ENCODE peak calls at places on chromosome 22, in ten cellular contexts. R is NCI-H1092 treated with DMSO at 0.1 percent for 48 hours; I is substantia nigra; S is NCI-H774; H is stomach; A is stimulated activated CD4-positive, alpha-beta T cell treated with anti-CD3 and anti-CD28 coated beads, Interleukin-2, amount 100 ng/mL, for 48 hours; F is AML-193; W is NCI-H1105; U is Daoy; M is NCI-H345. G is an unnamed sample.

GRCh38 chr22:26273011-26273675 is 103.9 kb downstream of the SEZ6L start:
- DNase-seq in M (peak), S (no peak), I (peak), R (peak), U (no peak), A (no peak), F (no peak), W (peak), H (no peak), G (no peak)

GRCh38 chr22:32842486-32842885 is 41.0 kb downstream of the TIMP3 start:
- DNase-seq in F (no peak), W (no peak), I (no peak), H (no peak), S (no peak), M (no peak), U (peak), A (no peak), R (no peak), G (peak)

GRCh38 chr22:41524283-41524682 is 20.0 kb downstream of the POLR3H start:
- DNase-seq in W (no peak), I (no peak), H (peak), S (no peak), U (no peak), R (no peak), F (no peak), M (no peak), A (no peak), G (no peak)

GRCh38 chr22:35051791-35052190 is 14.2 kb upstream of the ISX start:
- DNase-seq in M (no peak), S (no peak), U (no peak), R (no peak), F (no peak), H (no peak), W (no peak), A (no peak), I (no peak), G (no peak)

GRCh38 chr22:47316020-47316419 is 553.6 kb downstream of the TBC1D22A start:
- DNase-seq in R (no peak), U (no peak), F (no peak), W (peak), S (no peak), H (no peak), A (no peak), M (peak), I (no peak), G (no peak)

GRCh38 chr22:46070722-46071450 is 79.4 kb upstream of the PPARA start:
- DNase-seq in F (peak), A (peak), W (peak), H (peak), U (peak), I (no peak), S (peak), M (peak), R (no peak), G (no peak)

GRCh38 chr22:38412435-38413084 is 42.4 kb downstream of the KCNJ4 start:
- DNase-seq in F (no peak), H (no peak), M (peak), U (no peak), S (no peak), A (peak), W (no peak), R (no peak), I (no peak), G (no peak)

GRCh38 chr22:46528121-46528610 is 9.3 kb downstream of the CELSR1 start:
- DNase-seq in S (no peak), H (no peak), U (peak), F (peak), I (no peak), M (peak), R (no peak), W (no peak), A (no peak), G (peak)

GRCh38 chr22:39232246-39232645 is 12.5 kb downstream of the PDGFB start:
- DNase-seq in R (no peak), M (no peak), U (no peak), F (no peak), S (no peak), H (no peak), A (no peak), I (no peak), W (no peak), G (no peak)

GRCh38 chr22:33391298-33391697 is 333.1 kb upstream of the SYN3 start:
- DNase-seq in W (no peak), A (no peak), F (no peak), I (no peak), M (no peak), S (no peak), R (no peak), U (no peak), H (no peak), G (no peak)

GRCh38 chr22:27438271-27438980 is 363.1 kb downstream of the MN1 start:
- DNase-seq in I (peak), S (no peak), R (peak), H (peak), W (peak), A (no peak), U (no peak), F (no peak), M (peak), G (peak)

GRCh38 chr22:36862251-36863242 is 1.7 kb downstream of the NCF4 start:
- DNase-seq in A (no peak), F (peak), U (no peak), S (no peak), R (no peak), W (no peak), I (peak), M (no peak), H (peak), G (no peak)

GRCh38 chr22:42399315-42400271 is 32.6 kb downstream of the NFAM1 start:
- DNase-seq in F (no peak), I (peak), W (peak), U (peak), R (peak), M (peak), H (peak), S (peak), A (no peak), G (peak)

GRCh38 chr22:42656578-42656977 is 7.4 kb upstream of the CYB5R3 start:
- DNase-seq in U (no peak), F (no peak), H (no peak), I (no peak), S (no peak), W (no peak), R (no peak), A (no peak), M (no peak), G (no peak)

GRCh38 chr22:35333220-35333619 is 33.5 kb downstream of the TOM1 start:
- DNase-seq in I (no peak), A (no peak), H (no peak), S (no peak), U (no peak), F (no peak), M (no peak), R (no peak), W (no peak), G (no peak)

GRCh38 chr22:42682113-42682851 is 33.1 kb upstream of the CYB5R3 start:
- DNase-seq in F (no peak), R (peak), S (no peak), U (no peak), M (no peak), W (no peak), A (no peak), H (no peak), I (no peak), G (no peak)

GRCh38 chr22:35037089-35037488 is 28.9 kb upstream of the ISX start:
- DNase-seq in R (no peak), W (no peak), M (no peak), H (no peak), F (peak), S (no peak), A (no peak), U (no peak), I (no peak), G (no peak)

GRCh38 chr22:44691796-44692661 is 10.0 kb upstream of the PRR5 start:
- DNase-seq in M (no peak), F (no peak), W (no peak), S (no peak), U (no peak), R (no peak), I (no peak), H (no peak), A (no peak), G (no peak)

GRCh38 chr22:30078320-30079311 is 1.6 kb upstream of the HORMAD2 start:
- DNase-seq in S (no peak), F (no peak), A (peak), H (no peak), M (peak), W (no peak), U (no peak), I (no peak), R (no peak), G (no peak)

GRCh38 chr22:48740731-48741405 is 1086.8 kb downstream of the BRD1 start:
- DNase-seq in A (no peak), S (no peak), M (no peak), I (no peak), W (no peak), H (peak), U (peak), F (no peak), R (no peak), G (no peak)

GRCh38 chr22:24772493-24773220 is 1.9 kb downstream of the PIWIL3 start:
- DNase-seq in M (no peak), S (no peak), A (no peak), H (no peak), R (peak), U (peak), W (peak), I (no peak), F (no peak), G (peak)

GRCh38 chr22:43736651-43737050 is 75.5 kb downstream of the EFCAB6 start:
- DNase-seq in S (no peak), F (no peak), W (no peak), H (no peak), A (no peak), I (no peak), U (no peak), M (no peak), R (no peak), G (no peak)

GRCh38 chr22:46695346-46696224 is 42.5 kb downstream of the CERK start:
- DNase-seq in W (no peak), S (no peak), R (no peak), A (no peak), M (no peak), H (no peak), I (no peak), F (no peak), U (no peak), G (no peak)

GRCh38 chr22:23353696-23354095 is 173.4 kb downstream of the BCR start:
- DNase-seq in I (no peak), U (no peak), W (no peak), R (no peak), A (no peak), M (no peak), H (no peak), S (no peak), F (no peak), G (no peak)

GRCh38 chr22:19843857-19844422 is 10.7 kb downstream of the GNB1L start:
- DNase-seq in W (no peak), H (no peak), U (peak), R (no peak), A (no peak), M (no peak), I (no peak), S (no peak), F (no peak), G (no peak)

G was measured in SW480.